ENCODE peak calls at places on chromosome 21, in four cellular contexts. One of them, this sample, is unnamed.

GRCh38 chr21:43287974-43288755 is 119.4 kb downstream of the CRYAA start:
- DNase-seq in omental fat pad: no peak
- DNase-seq in ecto neural progenitor cell: no peak
- DNase-seq in heart left ventricle: no peak
- DNase-seq in this sample: no peak

GRCh38 chr21:38619865-38620513 is 121.7 kb upstream of the ERG start:
- DNase-seq in heart left ventricle: peak; percentile 22
- DNase-seq in ecto neural progenitor cell: no peak
- DNase-seq in omental fat pad: no peak
- DNase-seq in this sample: no peak

GRCh38 chr21:41600556-41600955 is 92.6 kb upstream of the TMPRSS2 start:
- DNase-seq in heart left ventricle: no peak
- DNase-seq in ecto neural progenitor cell: peak; percentile 25
- DNase-seq in omental fat pad: no peak
- DNase-seq in this sample: no peak

GRCh38 chr21:29096619-29097018 is 23.2 kb upstream of the CCT8 start:
- DNase-seq in omental fat pad: no peak
- DNase-seq in ecto neural progenitor cell: no peak
- DNase-seq in heart left ventricle: no peak
- DNase-seq in this sample: no peak

GRCh38 chr21:45891388-45892155 is 90.0 kb upstream of the COL6A1 start:
- DNase-seq in ecto neural progenitor cell: no peak
- DNase-seq in omental fat pad: no peak
- DNase-seq in heart left ventricle: no peak
- DNase-seq in this sample: no peak

GRCh38 chr21:43312751-43313169 is 114.2 kb downstream of the SIK1 start:
- DNase-seq in omental fat pad: no peak
- DNase-seq in ecto neural progenitor cell: no peak
- DNase-seq in heart left ventricle: no peak
- DNase-seq in this sample: no peak

GRCh38 chr21:36767096-36767495 is 68.2 kb downstream of the SIM2 start:
- DNase-seq in heart left ventricle: no peak
- DNase-seq in omental fat pad: no peak
- DNase-seq in ecto neural progenitor cell: no peak
- DNase-seq in this sample: no peak

GRCh38 chr21:33189237-33189636 is 40.5 kb upstream of the IFNAR2 start:
- DNase-seq in omental fat pad: no peak
- DNase-seq in ecto neural progenitor cell: no peak
- DNase-seq in heart left ventricle: no peak
- DNase-seq in this sample: no peak

GRCh38 chr21:45517249-45518065 is 24.8 kb downstream of the SLC19A1 start:
- DNase-seq in ecto neural progenitor cell: no peak
- DNase-seq in heart left ventricle: no peak
- DNase-seq in omental fat pad: no peak
- DNase-seq in this sample: no peak

This sample was measured in frontal cortex.